ENCODE peak calls at places on chromosomes 5 and 9, in seven cellular contexts. F is fibroblast of mammary gland, I is mesothelial cell of epicardium, G is neural crest cell, B is DND-41, D is T-helper 1 cell, Y is nephron progenitor cell. E is an unnamed sample.

GRCh38 chr5:72282878-72283277 is 37.2 kb downstream of the MRPS27 start:
- DNase-seq in F (peak), I (no peak), G (no peak), B (no peak), D (no peak), Y (no peak), E (no peak)

GRCh38 chr9:89502038-89502601 is 4.2 kb upstream of the SEMA4D start:
- DNase-seq in F (no peak), I (no peak), G (no peak), B (peak), D (peak), Y (no peak), E (no peak)

GRCh38 chr9:79572032-79572890 is 496 bp downstream of the TLE4 start:
- DNase-seq in F (peak), I (peak), G (peak), B (peak), D (peak), Y (peak), E (peak)

GRCh38 chr5:171848006-171848405 is 62.4 kb downstream of the SMIM23 start:
- DNase-seq in F (no peak), I (no peak), G (no peak), B (no peak), D (no peak), Y (no peak), E (no peak)

GRCh38 chr5:135355182-135355581 is 43.8 kb downstream of the MACROH2A1 start:
- DNase-seq in F (peak), I (no peak), G (no peak), B (no peak), D (no peak), Y (no peak), E (no peak)

GRCh38 chr5:126509339-126509738 is 85.7 kb downstream of the ALDH7A1 start:
- DNase-seq in F (peak), I (no peak), G (no peak), B (no peak), D (no peak), Y (no peak), E (no peak)

GRCh38 chr5:38323645-38324295 is 65.4 kb downstream of the EGFLAM start:
- DNase-seq in F (peak), I (no peak), G (no peak), B (no peak), D (no peak), Y (no peak), E (no peak)

GRCh38 chr9:112180387-112180881 is 5.3 kb upstream of the SUSD1 start:
- DNase-seq in F (no peak), I (no peak), G (no peak), B (peak), D (peak), Y (no peak), E (no peak)

GRCh38 chr9:95125652-95126051 is 191.9 kb downstream of the FANCC start:
- DNase-seq in F (no peak), I (no peak), G (no peak), B (no peak), D (no peak), Y (peak), E (no peak)

GRCh38 chr9:94173632-94174031 is 85.5 kb upstream of the ZNF169 start:
- DNase-seq in F (no peak), I (no peak), G (no peak), B (no peak), D (peak), Y (no peak), E (no peak)

GRCh38 chr9:69584746-69585145 is 87.4 kb downstream of the APBA1 start:
- DNase-seq in F (peak), I (no peak), G (no peak), B (no peak), D (no peak), Y (no peak), E (no peak)

GRCh38 chr5:102554092-102554491 is 55.3 kb upstream of the SLCO6A1 start:
- DNase-seq in F (no peak), I (no peak), G (no peak), B (no peak), D (no peak), Y (no peak), E (no peak)

GRCh38 chr9:242461-243080 is 27.9 kb downstream of the DOCK8 start:
- DNase-seq in F (no peak), I (no peak), G (no peak), B (no peak), D (peak), Y (no peak), E (no peak)

GRCh38 chr9:137023583-137023991 is 4.5 kb downstream of the ABCA2 start:
- DNase-seq in F (no peak), I (no peak), G (no peak), B (no peak), D (no peak), Y (no peak), E (no peak)

GRCh38 chr9:137638680-137639079 is 19.9 kb downstream of the EHMT1 start:
- DNase-seq in F (no peak), I (no peak), G (no peak), B (no peak), D (no peak), Y (no peak), E (no peak)

GRCh38 chr9:69030851-69031645 is 4.5 kb upstream of the FXN start:
- DNase-seq in F (peak), I (no peak), G (no peak), B (no peak), D (no peak), Y (no peak), E (no peak)

GRCh38 chr5:67032921-67033664 is 163.5 kb downstream of the CD180 start:
- DNase-seq in F (peak), I (no peak), G (no peak), B (no peak), D (no peak), Y (no peak), E (no peak)

GRCh38 chr5:87099246-87099914 is 168.3 kb upstream of the RASA1 start:
- DNase-seq in F (no peak), I (no peak), G (no peak), B (no peak), D (no peak), Y (no peak), E (no peak)

GRCh38 chr5:115460476-115460875 is 84.1 kb downstream of the FEM1C start:
- DNase-seq in F (peak), I (no peak), G (no peak), B (no peak), D (peak), Y (no peak), E (no peak)

GRCh38 chr5:145681686-145682085 is 153.5 kb downstream of the PRELID2 start:
- DNase-seq in F (peak), I (no peak), G (peak), B (peak), D (peak), Y (peak), E (no peak)

GRCh38 chr5:103607346-103607745 is 44.8 kb upstream of the NUDT12 start:
- DNase-seq in F (no peak), I (no peak), G (no peak), B (no peak), D (no peak), Y (no peak), E (no peak)

GRCh38 chr5:148909766-148910165 is 83.4 kb downstream of the ADRB2 start:
- DNase-seq in F (no peak), I (no peak), G (no peak), B (no peak), D (no peak), Y (no peak), E (no peak)

GRCh38 chr9:131385296-131385695 is 8.6 kb upstream of the PRRC2B start:
- DNase-seq in F (no peak), I (no peak), G (no peak), B (no peak), D (no peak), Y (no peak), E (no peak)

GRCh38 chr9:77374266-77374665 is 196.9 kb downstream of the VPS13A start:
- DNase-seq in F (peak), I (no peak), G (no peak), B (no peak), D (no peak), Y (no peak), E (no peak)

GRCh38 chr5:125798311-125798710 is 624.9 kb upstream of the GRAMD2B start:
- DNase-seq in F (peak), I (no peak), G (peak), B (no peak), D (no peak), Y (peak), E (no peak)

GRCh38 chr9:114370251-114370984 is 17.4 kb downstream of the AKNA start:
- DNase-seq in F (no peak), I (no peak), G (no peak), B (peak), D (no peak), Y (no peak), E (no peak)

GRCh38 chr5:52134013-52134650 is 653.6 kb upstream of the ITGA1 start:
- DNase-seq in F (no peak), I (no peak), G (no peak), B (no peak), D (no peak), Y (no peak), E (no peak)

GRCh38 chr9:37943329-37944265 is 39.7 kb upstream of the SLC25A51 start:
- DNase-seq in F (peak), I (no peak), G (no peak), B (no peak), D (no peak), Y (no peak), E (no peak)

GRCh38 chr9:2817987-2818386 is 25.9 kb downstream of the PUM3 start:
- DNase-seq in F (peak), I (no peak), G (no peak), B (no peak), D (no peak), Y (no peak), E (no peak)

GRCh38 chr5:33257807-33258491 is 182.8 kb upstream of the TARS1 start:
- DNase-seq in F (peak), I (no peak), G (no peak), B (no peak), D (no peak), Y (no peak), E (no peak)

GRCh38 chr9:136079916-136080246 is 15.2 kb downstream of the NACC2 start:
- DNase-seq in F (no peak), I (no peak), G (no peak), B (no peak), D (no peak), Y (no peak), E (no peak)

E was measured in activated T-helper 9 cell treated with anti-CD3 and anti-CD28 coated beads, Interleukin-2, amount 50 U/mL, for 16 hours.